ENCODE peak calls at places on chromosomes 5 and 9, in nine cellular contexts. One of them, this sample, is unnamed.

GRCh38 chr9:111605041-111605559 is 5.7 kb upstream of the PTGR1 start:
- DNase-seq in activated CD4-positive, alpha-beta T cell treated with anti-CD3 and anti-CD28 coated beads, Interleukin-2, amount 10 ng/mL, durations not matched to agents 24 days and 14 days: no peak
- DNase-seq in NCI-H774: no peak
- DNase-seq in midbrain: no peak
- DNase-seq in anterior cingulate cortex: no peak
- DNase-seq in Panc1: no peak
- DNase-seq in T1000: no peak
- DNase-seq in uterus: no peak
- DNase-seq in GM23248: no peak
- DNase-seq in this sample: no peak

GRCh38 chr9:21102311-21102710 is 24.6 kb upstream of the IFNB1 start:
- DNase-seq in activated CD4-positive, alpha-beta T cell treated with anti-CD3 and anti-CD28 coated beads, Interleukin-2, amount 10 ng/mL, durations not matched to agents 24 days and 14 days: no peak
- DNase-seq in NCI-H774: no peak
- DNase-seq in midbrain: no peak
- DNase-seq in anterior cingulate cortex: no peak
- DNase-seq in Panc1: no peak
- DNase-seq in T1000: no peak
- DNase-seq in uterus: no peak
- DNase-seq in GM23248: peak
- DNase-seq in this sample: no peak

GRCh38 chr9:92378825-92379535 is 25.4 kb downstream of the OGN start:
- DNase-seq in activated CD4-positive, alpha-beta T cell treated with anti-CD3 and anti-CD28 coated beads, Interleukin-2, amount 10 ng/mL, durations not matched to agents 24 days and 14 days: peak
- DNase-seq in NCI-H774: peak
- DNase-seq in midbrain: no peak
- DNase-seq in anterior cingulate cortex: no peak
- DNase-seq in Panc1: no peak
- DNase-seq in T1000: no peak
- DNase-seq in uterus: no peak
- DNase-seq in GM23248: peak
- DNase-seq in this sample: no peak

GRCh38 chr5:168055141-168055680 is 236.2 kb upstream of the WWC1 start:
- DNase-seq in activated CD4-positive, alpha-beta T cell treated with anti-CD3 and anti-CD28 coated beads, Interleukin-2, amount 10 ng/mL, durations not matched to agents 24 days and 14 days: no peak
- DNase-seq in NCI-H774: no peak
- DNase-seq in midbrain: no peak
- DNase-seq in anterior cingulate cortex: no peak
- DNase-seq in Panc1: no peak
- DNase-seq in T1000: no peak
- DNase-seq in uterus: no peak
- DNase-seq in GM23248: no peak
- DNase-seq in this sample: no peak

GRCh38 chr5:39671421-39672110 is 246.8 kb upstream of the DAB2 start:
- DNase-seq in activated CD4-positive, alpha-beta T cell treated with anti-CD3 and anti-CD28 coated beads, Interleukin-2, amount 10 ng/mL, durations not matched to agents 24 days and 14 days: no peak
- DNase-seq in NCI-H774: no peak
- DNase-seq in midbrain: peak
- DNase-seq in anterior cingulate cortex: no peak
- DNase-seq in Panc1: no peak
- DNase-seq in T1000: no peak
- DNase-seq in uterus: no peak
- DNase-seq in GM23248: no peak
- DNase-seq in this sample: no peak

GRCh38 chr9:114238919-114239879 is 83.7 kb upstream of the ORM1 start:
- DNase-seq in activated CD4-positive, alpha-beta T cell treated with anti-CD3 and anti-CD28 coated beads, Interleukin-2, amount 10 ng/mL, durations not matched to agents 24 days and 14 days: no peak
- DNase-seq in NCI-H774: no peak
- DNase-seq in midbrain: no peak
- DNase-seq in anterior cingulate cortex: no peak
- DNase-seq in Panc1: no peak
- DNase-seq in T1000: no peak
- DNase-seq in uterus: no peak
- DNase-seq in GM23248: peak
- DNase-seq in this sample: no peak

GRCh38 chr9:7909537-7909936 is 110.0 kb upstream of the DMAC1 start:
- DNase-seq in activated CD4-positive, alpha-beta T cell treated with anti-CD3 and anti-CD28 coated beads, Interleukin-2, amount 10 ng/mL, durations not matched to agents 24 days and 14 days: no peak
- DNase-seq in NCI-H774: no peak
- DNase-seq in midbrain: no peak
- DNase-seq in anterior cingulate cortex: no peak
- DNase-seq in Panc1: no peak
- DNase-seq in T1000: no peak
- DNase-seq in uterus: no peak
- DNase-seq in GM23248: no peak
- DNase-seq in this sample: no peak

GRCh38 chr5:55372130-55372925 is 64.5 kb downstream of the MTREX start:
- DNase-seq in activated CD4-positive, alpha-beta T cell treated with anti-CD3 and anti-CD28 coated beads, Interleukin-2, amount 10 ng/mL, durations not matched to agents 24 days and 14 days: no peak
- DNase-seq in NCI-H774: no peak
- DNase-seq in midbrain: no peak
- DNase-seq in anterior cingulate cortex: no peak
- DNase-seq in Panc1: no peak
- DNase-seq in T1000: no peak
- DNase-seq in uterus: no peak
- DNase-seq in GM23248: no peak
- DNase-seq in this sample: no peak

GRCh38 chr5:136836093-136836492 is 470.7 kb upstream of the TRPC7 start:
- DNase-seq in activated CD4-positive, alpha-beta T cell treated with anti-CD3 and anti-CD28 coated beads, Interleukin-2, amount 10 ng/mL, durations not matched to agents 24 days and 14 days: no peak
- DNase-seq in NCI-H774: no peak
- DNase-seq in midbrain: no peak
- DNase-seq in anterior cingulate cortex: no peak
- DNase-seq in Panc1: no peak
- DNase-seq in T1000: no peak
- DNase-seq in uterus: no peak
- DNase-seq in GM23248: no peak
- DNase-seq in this sample: no peak

GRCh38 chr5:132427285-132428146 is 58.0 kb downstream of the SLC22A5 start:
- DNase-seq in activated CD4-positive, alpha-beta T cell treated with anti-CD3 and anti-CD28 coated beads, Interleukin-2, amount 10 ng/mL, durations not matched to agents 24 days and 14 days: peak
- DNase-seq in NCI-H774: peak
- DNase-seq in midbrain: no peak
- DNase-seq in anterior cingulate cortex: no peak
- DNase-seq in Panc1: no peak
- DNase-seq in T1000: no peak
- DNase-seq in uterus: no peak
- DNase-seq in GM23248: peak
- DNase-seq in this sample: no peak

GRCh38 chr5:147673276-147673675 is 109.3 kb downstream of the JAKMIP2 start:
- DNase-seq in activated CD4-positive, alpha-beta T cell treated with anti-CD3 and anti-CD28 coated beads, Interleukin-2, amount 10 ng/mL, durations not matched to agents 24 days and 14 days: no peak
- DNase-seq in NCI-H774: no peak
- DNase-seq in midbrain: no peak
- DNase-seq in anterior cingulate cortex: no peak
- DNase-seq in Panc1: no peak
- DNase-seq in T1000: no peak
- DNase-seq in uterus: no peak
- DNase-seq in GM23248: no peak
- DNase-seq in this sample: no peak

GRCh38 chr5:169979871-169980270 is 424 bp downstream of the INSYN2B start:
- DNase-seq in activated CD4-positive, alpha-beta T cell treated with anti-CD3 and anti-CD28 coated beads, Interleukin-2, amount 10 ng/mL, durations not matched to agents 24 days and 14 days: no peak
- DNase-seq in NCI-H774: no peak
- DNase-seq in midbrain: peak
- DNase-seq in anterior cingulate cortex: no peak
- DNase-seq in Panc1: no peak
- DNase-seq in T1000: no peak
- DNase-seq in uterus: no peak
- DNase-seq in GM23248: peak
- DNase-seq in this sample: no peak

GRCh38 chr9:114588150-114588663 is 638 bp downstream of the ATP6V1G1 start:
- DNase-seq in activated CD4-positive, alpha-beta T cell treated with anti-CD3 and anti-CD28 coated beads, Interleukin-2, amount 10 ng/mL, durations not matched to agents 24 days and 14 days: peak
- DNase-seq in NCI-H774: no peak
- DNase-seq in midbrain: no peak
- DNase-seq in anterior cingulate cortex: no peak
- DNase-seq in Panc1: no peak
- DNase-seq in T1000: no peak
- DNase-seq in uterus: no peak
- DNase-seq in GM23248: peak
- DNase-seq in this sample: no peak

GRCh38 chr5:14958196-14958595 is 86.6 kb upstream of the ANKH start:
- DNase-seq in activated CD4-positive, alpha-beta T cell treated with anti-CD3 and anti-CD28 coated beads, Interleukin-2, amount 10 ng/mL, durations not matched to agents 24 days and 14 days: no peak
- DNase-seq in NCI-H774: no peak
- DNase-seq in midbrain: no peak
- DNase-seq in anterior cingulate cortex: no peak
- DNase-seq in Panc1: no peak
- DNase-seq in T1000: no peak
- DNase-seq in uterus: no peak
- DNase-seq in GM23248: peak
- DNase-seq in this sample: no peak

GRCh38 chr9:97982191-97982718 is 886 bp upstream of the ANP32B start:
- DNase-seq in activated CD4-positive, alpha-beta T cell treated with anti-CD3 and anti-CD28 coated beads, Interleukin-2, amount 10 ng/mL, durations not matched to agents 24 days and 14 days: no peak
- DNase-seq in NCI-H774: no peak
- DNase-seq in midbrain: no peak
- DNase-seq in anterior cingulate cortex: no peak
- DNase-seq in Panc1: no peak
- DNase-seq in T1000: no peak
- DNase-seq in uterus: no peak
- DNase-seq in GM23248: peak
- DNase-seq in this sample: no peak

GRCh38 chr5:175617447-175617846 is 40.4 kb upstream of the HRH2 start:
- DNase-seq in activated CD4-positive, alpha-beta T cell treated with anti-CD3 and anti-CD28 coated beads, Interleukin-2, amount 10 ng/mL, durations not matched to agents 24 days and 14 days: no peak
- DNase-seq in NCI-H774: no peak
- DNase-seq in midbrain: no peak
- DNase-seq in anterior cingulate cortex: no peak
- DNase-seq in Panc1: no peak
- DNase-seq in T1000: no peak
- DNase-seq in uterus: no peak
- DNase-seq in GM23248: no peak
- DNase-seq in this sample: no peak

GRCh38 chr9:133851693-133852092 is 113.5 kb upstream of the SARDH start:
- DNase-seq in activated CD4-positive, alpha-beta T cell treated with anti-CD3 and anti-CD28 coated beads, Interleukin-2, amount 10 ng/mL, durations not matched to agents 24 days and 14 days: no peak
- DNase-seq in NCI-H774: no peak
- DNase-seq in midbrain: no peak
- DNase-seq in anterior cingulate cortex: no peak
- DNase-seq in Panc1: no peak
- DNase-seq in T1000: no peak
- DNase-seq in uterus: no peak
- DNase-seq in GM23248: no peak
- DNase-seq in this sample: no peak

GRCh38 chr5:6721442-6721841 is 8.2 kb downstream of the TENT4A start:
- DNase-seq in activated CD4-positive, alpha-beta T cell treated with anti-CD3 and anti-CD28 coated beads, Interleukin-2, amount 10 ng/mL, durations not matched to agents 24 days and 14 days: no peak
- DNase-seq in NCI-H774: no peak
- DNase-seq in midbrain: no peak
- DNase-seq in anterior cingulate cortex: no peak
- DNase-seq in Panc1: no peak
- DNase-seq in T1000: no peak
- DNase-seq in uterus: no peak
- DNase-seq in GM23248: peak
- DNase-seq in this sample: peak

GRCh38 chr9:76464706-76465105 is 5.7 kb downstream of the GCNT1 start:
- DNase-seq in activated CD4-positive, alpha-beta T cell treated with anti-CD3 and anti-CD28 coated beads, Interleukin-2, amount 10 ng/mL, durations not matched to agents 24 days and 14 days: no peak
- DNase-seq in NCI-H774: no peak
- DNase-seq in midbrain: no peak
- DNase-seq in anterior cingulate cortex: no peak
- DNase-seq in Panc1: no peak
- DNase-seq in T1000: no peak
- DNase-seq in uterus: no peak
- DNase-seq in GM23248: no peak
- DNase-seq in this sample: no peak

GRCh38 chr5:78627766-78628165 is 20.8 kb downstream of the LHFPL2 start:
- DNase-seq in activated CD4-positive, alpha-beta T cell treated with anti-CD3 and anti-CD28 coated beads, Interleukin-2, amount 10 ng/mL, durations not matched to agents 24 days and 14 days: no peak
- DNase-seq in NCI-H774: no peak
- DNase-seq in midbrain: no peak
- DNase-seq in anterior cingulate cortex: no peak
- DNase-seq in Panc1: no peak
- DNase-seq in T1000: no peak
- DNase-seq in uterus: no peak
- DNase-seq in GM23248: peak
- DNase-seq in this sample: no peak

This sample was measured in coronary artery.